ENCODE peak calls at places on chromosomes 12 and 14, in four cellular contexts. One of them, this sample, is unnamed.

GRCh38 chr12:39628836-39629235 is 9.2 kb upstream of the ABCD2 start:
- DNase-seq in HepG2: no peak
- DNase-seq in K562: no peak
- DNase-seq in H1: no peak
- DNase-seq in this sample: no peak

GRCh38 chr14:50542941-50543418 is 10.6 kb upstream of the MAP4K5 start:
- DNase-seq in H1: no peak
- DNase-seq in HepG2: peak
- DNase-seq in K562: peak
- DNase-seq in this sample: peak

GRCh38 chr12:114656906-114657596 is 26.9 kb downstream of the TBX3 start:
- DNase-seq in K562: no peak
- DNase-seq in H1: no peak
- DNase-seq in HepG2: peak
- DNase-seq in this sample: no peak

GRCh38 chr14:31930493-31931225 is 146.4 kb upstream of the ARHGAP5 start:
- DNase-seq in K562: no peak
- DNase-seq in HepG2: peak
- DNase-seq in H1: no peak
- DNase-seq in this sample: peak

GRCh38 chr12:123748171-123748570 is 13.9 kb upstream of the DNAH10 start:
- DNase-seq in K562: no peak
- DNase-seq in H1: no peak
- DNase-seq in HepG2: no peak
- DNase-seq in this sample: no peak

GRCh38 chr12:18239561-18239960 is 21.8 kb upstream of the PIK3C2G start:
- DNase-seq in HepG2: no peak
- DNase-seq in H1: no peak
- DNase-seq in K562: no peak
- DNase-seq in this sample: no peak

GRCh38 chr12:124607681-124608425 is 40.4 kb upstream of the NCOR2 start:
- DNase-seq in H1: no peak
- DNase-seq in K562: no peak
- DNase-seq in HepG2: no peak
- DNase-seq in this sample: no peak

GRCh38 chr14:103899833-103900232 is 28.4 kb upstream of the TDRD9 start:
- DNase-seq in H1: no peak
- DNase-seq in K562: no peak
- DNase-seq in HepG2: no peak
- DNase-seq in this sample: no peak

GRCh38 chr12:104815935-104816334 is 142.2 kb downstream of the SLC41A2 start:
- DNase-seq in K562: no peak
- DNase-seq in HepG2: no peak
- DNase-seq in H1: no peak
- DNase-seq in this sample: no peak

GRCh38 chr12:107335802-107336570 is 242.6 kb upstream of the CRY1 start:
- DNase-seq in K562: no peak
- DNase-seq in HepG2: no peak
- DNase-seq in H1: no peak
- DNase-seq in this sample: peak

GRCh38 chr14:105468621-105469241 is 5.9 kb upstream of the CRIP2 start:
- DNase-seq in K562: no peak
- DNase-seq in HepG2: no peak
- DNase-seq in H1: no peak
- DNase-seq in this sample: no peak

GRCh38 chr12:100672075-100672592 is 98.7 kb downstream of the GAS2L3 start:
- DNase-seq in H1: no peak
- DNase-seq in HepG2: peak
- DNase-seq in K562: peak
- DNase-seq in this sample: peak

GRCh38 chr12:109764123-109764522 is 50.5 kb downstream of the FAM222A start:
- DNase-seq in H1: no peak
- DNase-seq in HepG2: no peak
- DNase-seq in K562: no peak
- DNase-seq in this sample: no peak

GRCh38 chr12:99154264-99154982 is 493.1 kb upstream of the GARIN6 start:
- DNase-seq in K562: no peak
- DNase-seq in HepG2: no peak
- DNase-seq in H1: no peak
- DNase-seq in this sample: no peak

GRCh38 chr14:101767618-101768362 is 6.3 kb downstream of the PPP2R5C start:
- DNase-seq in K562: no peak
- DNase-seq in HepG2: no peak
- DNase-seq in H1: no peak
- DNase-seq in this sample: no peak

GRCh38 chr14:34003052-34003668 is 52.3 kb upstream of the EGLN3 start:
- DNase-seq in K562: no peak
- DNase-seq in HepG2: no peak
- DNase-seq in H1: no peak
- DNase-seq in this sample: no peak

GRCh38 chr14:55701638-55702037 is 121.6 kb downstream of the KTN1 start:
- DNase-seq in HepG2: no peak
- DNase-seq in H1: no peak
- DNase-seq in K562: no peak
- DNase-seq in this sample: peak

GRCh38 chr14:50013198-50013918 is 103.0 kb downstream of the VCPKMT start:
- DNase-seq in K562: no peak
- DNase-seq in HepG2: peak
- DNase-seq in H1: no peak
- DNase-seq in this sample: no peak

GRCh38 chr12:52207895-52208294 is 16.1 kb upstream of the KRT80 start:
- DNase-seq in HepG2: no peak
- DNase-seq in H1: no peak
- DNase-seq in K562: no peak
- DNase-seq in this sample: no peak

GRCh38 chr12:90028620-90029051 is 320.0 kb upstream of the ATP2B1 start:
- DNase-seq in HepG2: no peak
- DNase-seq in K562: no peak
- DNase-seq in H1: no peak
- DNase-seq in this sample: no peak

GRCh38 chr12:4829161-4829792 is 80.4 kb upstream of the KCNA1 start:
- DNase-seq in H1: no peak
- DNase-seq in K562: no peak
- DNase-seq in HepG2: no peak
- DNase-seq in this sample: no peak

GRCh38 chr12:12441891-12442461 is 85.1 kb downstream of the BORCS5 start:
- DNase-seq in HepG2: no peak
- DNase-seq in H1: no peak
- DNase-seq in K562: peak
- DNase-seq in this sample: no peak

GRCh38 chr14:48983355-48983888 is 602.8 kb downstream of the RPS29 start:
- DNase-seq in K562: no peak
- DNase-seq in HepG2: no peak
- DNase-seq in H1: no peak
- DNase-seq in this sample: no peak

GRCh38 chr12:131835616-131836171 is 7.5 kb downstream of the MMP17 start:
- DNase-seq in H1: no peak
- DNase-seq in K562: no peak
- DNase-seq in HepG2: no peak
- DNase-seq in this sample: no peak

GRCh38 chr12:107129315-107129930 is 36.1 kb upstream of the CRY1 start:
- DNase-seq in K562: no peak
- DNase-seq in HepG2: no peak
- DNase-seq in H1: no peak
- DNase-seq in this sample: no peak

GRCh38 chr14:89469210-89470198 is 52.5 kb upstream of the FOXN3 start:
- DNase-seq in HepG2: no peak
- DNase-seq in K562: peak
- DNase-seq in H1: no peak
- DNase-seq in this sample: no peak

GRCh38 chr14:103834956-103835355 is 12.4 kb downstream of the PPP1R13B start:
- DNase-seq in K562: no peak
- DNase-seq in HepG2: no peak
- DNase-seq in H1: no peak
- DNase-seq in this sample: no peak

GRCh38 chr12:52876371-52876770 is 27.6 kb upstream of the KRT78 start:
- DNase-seq in H1: no peak
- DNase-seq in K562: no peak
- DNase-seq in HepG2: no peak
- DNase-seq in this sample: no peak

GRCh38 chr12:75812341-75813018 is 219.1 kb downstream of the PHLDA1 start:
- DNase-seq in K562: no peak
- DNase-seq in H1: peak
- DNase-seq in HepG2: no peak
- DNase-seq in this sample: no peak

GRCh38 chr14:75232597-75232996 is 46.0 kb upstream of the FOS start:
- DNase-seq in HepG2: no peak
- DNase-seq in H1: no peak
- DNase-seq in K562: no peak
- DNase-seq in this sample: no peak

GRCh38 chr14:61466249-61466904 is 145.0 kb downstream of the PRKCH start:
- DNase-seq in K562: no peak
- DNase-seq in H1: peak
- DNase-seq in HepG2: peak
- DNase-seq in this sample: peak

GRCh38 chr14:92898732-92899131 is 24.2 kb upstream of the CHGA start:
- DNase-seq in H1: no peak
- DNase-seq in HepG2: no peak
- DNase-seq in K562: no peak
- DNase-seq in this sample: no peak
- TF ChIP-seq JUN in H1: no peak
- TF ChIP-seq JUN in HepG2: no peak
- TF ChIP-seq JUN in K562: no peak
- TF ChIP-seq JUN in this sample: no peak

GRCh38 chr14:45284802-45285201 is 31.8 kb upstream of the MIS18BP1 start:
- DNase-seq in H1: no peak
- DNase-seq in HepG2: no peak
- DNase-seq in K562: no peak
- DNase-seq in this sample: peak
- TF ChIP-seq MAFK in H1: no peak
- TF ChIP-seq MAFK in HepG2: no peak
- TF ChIP-seq MAFK in K562: no peak
- TF ChIP-seq MAFK in this sample: no peak

GRCh38 chr12:122421263-122421814 is 1.1 kb downstream of the CLIP1 start:
- DNase-seq in H1: no peak
- DNase-seq in K562: peak
- DNase-seq in HepG2: peak
- DNase-seq in this sample: peak
- TF ChIP-seq CEBPB in H1: no peak
- TF ChIP-seq CEBPB in K562: no peak
- TF ChIP-seq CEBPB in HepG2: no peak
- TF ChIP-seq CEBPB in this sample: peak

DNA sequence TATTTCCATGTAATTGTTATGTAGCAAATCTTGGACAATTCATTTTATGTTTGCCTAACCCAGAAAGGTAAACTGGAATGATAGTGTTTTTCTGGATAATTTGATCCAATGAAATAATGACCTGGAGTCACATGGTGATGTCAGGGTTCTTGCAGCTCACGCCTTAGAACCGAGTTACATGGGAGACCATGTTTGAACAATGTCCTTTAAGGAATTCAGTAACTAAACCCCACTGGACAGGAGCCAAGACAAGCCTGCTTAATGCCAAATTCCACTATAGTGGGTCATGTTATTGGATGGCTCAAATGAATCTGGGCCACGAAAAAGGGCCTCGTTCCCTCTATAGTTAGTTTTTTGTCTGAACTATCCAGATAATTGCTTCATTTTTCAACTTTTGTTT is 255.8 kb upstream of the HMGA2 start:
- DNase-seq in HepG2: no peak
- DNase-seq in K562: no peak
- DNase-seq in H1: no peak
- DNase-seq in this sample: no peak
- TF ChIP-seq JUN in HepG2: no peak
- TF ChIP-seq JUN in K562: no peak
- TF ChIP-seq JUN in H1: no peak
- TF ChIP-seq JUN in this sample: no peak

This sample was measured in A549.